ENCODE peak calls at places on chromosomes 5 and 9, in four cellular contexts. One of them, this sample, is unnamed.

GRCh38 chr5:40367260-40367659 is 312.5 kb upstream of the PTGER4 start:
- DNase-seq in IMR-90: peak; percentile 13
- DNase-seq in A549: no peak
- DNase-seq in K562: no peak
- DNase-seq in this sample: no peak

GRCh38 chr5:1246711-1247431 is 21.7 kb downstream of the SLC6A18 start:
- DNase-seq in IMR-90: no peak
- DNase-seq in A549: peak; percentile 49
- DNase-seq in K562: peak; percentile 65
- DNase-seq in this sample: no peak

GRCh38 chr5:56641635-56642255 is 173.6 kb upstream of the MAP3K1 start:
- DNase-seq in IMR-90: no peak
- DNase-seq in A549: no peak
- DNase-seq in K562: no peak
- DNase-seq in this sample: no peak

GRCh38 chr5:67245259-67245846 is 48.8 kb upstream of the CD180 start:
- DNase-seq in IMR-90: no peak
- DNase-seq in A549: no peak
- DNase-seq in K562: no peak
- DNase-seq in this sample: no peak

GRCh38 chr5:73039082-73039481 is 81.3 kb upstream of the TMEM171 start:
- DNase-seq in IMR-90: peak; percentile 13
- DNase-seq in A549: no peak
- DNase-seq in K562: peak; percentile 28
- DNase-seq in this sample: no peak

GRCh38 chr5:142874537-142874936 is 104.4 kb downstream of the ARHGAP26 start:
- DNase-seq in IMR-90: no peak
- DNase-seq in A549: peak; percentile 92
- DNase-seq in K562: no peak
- DNase-seq in this sample: no peak

GRCh38 chr5:179975713-179976030 is 68.0 kb upstream of the TBC1D9B start:
- DNase-seq in IMR-90: no peak
- DNase-seq in A549: no peak
- DNase-seq in K562: no peak
- DNase-seq in this sample: no peak

GRCh38 chr9:7273575-7273974 is 515.8 kb downstream of the KDM4C start:
- DNase-seq in IMR-90: peak; percentile 40
- DNase-seq in A549: peak; percentile 29
- DNase-seq in K562: peak; percentile 16
- DNase-seq in this sample: no peak

GRCh38 chr5:135135530-135136201 is 101.6 kb upstream of the PITX1 start:
- DNase-seq in IMR-90: peak; percentile 79
- DNase-seq in A549: peak; percentile 70
- DNase-seq in K562: peak; percentile 74
- DNase-seq in this sample: no peak

GRCh38 chr9:92887880-92888338 is 10.1 kb upstream of the ZNF484 start:
- DNase-seq in IMR-90: no peak
- DNase-seq in A549: no peak
- DNase-seq in K562: no peak
- DNase-seq in this sample: no peak

GRCh38 chr9:133347515-133347984 is 381 bp downstream of the MED22 start:
- DNase-seq in IMR-90: no peak
- DNase-seq in A549: peak; percentile 45
- DNase-seq in K562: peak; percentile 61
- DNase-seq in this sample: peak; percentile 28

GRCh38 chr5:178590141-178590923 is at the start of gene COL23A1:
- DNase-seq in IMR-90: peak; percentile 43
- DNase-seq in A549: peak; percentile 17
- DNase-seq in K562: peak; percentile 74
- DNase-seq in this sample: no peak

GRCh38 chr5:125584119-125584518 is 837.7 kb upstream of the ZNF608 start:
- DNase-seq in IMR-90: no peak
- DNase-seq in A549: no peak
- DNase-seq in K562: no peak
- DNase-seq in this sample: no peak
- TF ChIP-seq ELK1 in IMR-90: no peak
- TF ChIP-seq ELK1 in A549: no peak
- TF ChIP-seq ELK1 in K562: no peak
- TF ChIP-seq ELK1 in this sample: no peak

GRCh38 chr9:14768561-14769234 is 46.2 kb upstream of the CER1 start:
- DNase-seq in IMR-90: peak; percentile 51
- DNase-seq in A549: peak; percentile 52
- DNase-seq in K562: peak; percentile 43
- DNase-seq in this sample: no peak
- TF ChIP-seq ELK1 in IMR-90: no peak
- TF ChIP-seq ELK1 in A549: no peak
- TF ChIP-seq ELK1 in K562: no peak
- TF ChIP-seq ELK1 in this sample: no peak

GRCh38 chr9:4225291-4226119 is 74.4 kb downstream of the GLIS3 start:
- DNase-seq in IMR-90: peak; percentile 95
- DNase-seq in A549: peak; percentile 34
- DNase-seq in K562: no peak
- DNase-seq in this sample: no peak

GRCh38 chr9:4226331-4227250 is 73.3 kb downstream of the GLIS3 start:
- DNase-seq in IMR-90: peak; percentile 16
- DNase-seq in A549: peak; percentile 64
- DNase-seq in K562: no peak
- DNase-seq in this sample: no peak

GRCh38 chr9:4228606-4229005 is 71.3 kb downstream of the GLIS3 start:
- DNase-seq in IMR-90: peak; percentile 59
- DNase-seq in A549: peak; percentile 60
- DNase-seq in K562: no peak
- DNase-seq in this sample: no peak

GRCh38 chr9:4228142-4228541 is 71.7 kb downstream of the GLIS3 start:
- DNase-seq in IMR-90: no peak
- DNase-seq in A549: no peak
- DNase-seq in K562: no peak
- DNase-seq in this sample: no peak

GRCh38 chr9:4229252-4229651 is 70.6 kb downstream of the GLIS3 start:
- DNase-seq in IMR-90: no peak
- DNase-seq in A549: no peak
- DNase-seq in K562: no peak
- DNase-seq in this sample: no peak
- TF ChIP-seq ELK1 in IMR-90: no peak
- TF ChIP-seq ELK1 in A549: no peak
- TF ChIP-seq ELK1 in K562: no peak
- TF ChIP-seq ELK1 in this sample: no peak

DNA sequence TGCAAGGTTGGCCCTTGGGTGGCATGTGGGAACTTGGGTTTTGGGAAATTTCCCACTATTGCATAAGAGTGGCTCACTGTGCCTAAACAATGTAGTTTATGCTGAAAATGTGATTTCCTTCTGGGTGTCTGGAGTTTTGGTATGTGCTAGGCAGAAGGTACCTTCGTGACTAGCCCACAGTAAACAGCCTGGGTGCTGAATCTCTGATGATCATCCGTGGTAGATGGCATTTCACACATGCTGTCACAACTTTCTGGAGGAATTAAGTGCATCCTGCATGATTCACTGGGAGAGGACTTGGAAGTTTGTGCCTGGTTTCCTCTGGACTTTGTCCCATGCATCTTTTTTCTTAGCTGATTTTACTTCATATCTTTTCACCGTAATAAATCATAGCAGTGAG is 64.5 kb downstream of the LNPEP start:
- DNase-seq in IMR-90: no peak
- DNase-seq in A549: peak; percentile 1
- DNase-seq in K562: no peak
- DNase-seq in this sample: no peak
- TF ChIP-seq ELK1 in IMR-90: no peak
- TF ChIP-seq ELK1 in A549: no peak
- TF ChIP-seq ELK1 in K562: no peak
- TF ChIP-seq ELK1 in this sample: no peak

GRCh38 chr5:174617910-174618309 is 106.5 kb upstream of the MSX2 start:
- DNase-seq in IMR-90: no peak
- DNase-seq in A549: no peak
- DNase-seq in K562: no peak
- DNase-seq in this sample: no peak
- TF ChIP-seq ELK1 in IMR-90: no peak
- TF ChIP-seq ELK1 in A549: no peak
- TF ChIP-seq ELK1 in K562: no peak
- TF ChIP-seq ELK1 in this sample: no peak

DNA sequence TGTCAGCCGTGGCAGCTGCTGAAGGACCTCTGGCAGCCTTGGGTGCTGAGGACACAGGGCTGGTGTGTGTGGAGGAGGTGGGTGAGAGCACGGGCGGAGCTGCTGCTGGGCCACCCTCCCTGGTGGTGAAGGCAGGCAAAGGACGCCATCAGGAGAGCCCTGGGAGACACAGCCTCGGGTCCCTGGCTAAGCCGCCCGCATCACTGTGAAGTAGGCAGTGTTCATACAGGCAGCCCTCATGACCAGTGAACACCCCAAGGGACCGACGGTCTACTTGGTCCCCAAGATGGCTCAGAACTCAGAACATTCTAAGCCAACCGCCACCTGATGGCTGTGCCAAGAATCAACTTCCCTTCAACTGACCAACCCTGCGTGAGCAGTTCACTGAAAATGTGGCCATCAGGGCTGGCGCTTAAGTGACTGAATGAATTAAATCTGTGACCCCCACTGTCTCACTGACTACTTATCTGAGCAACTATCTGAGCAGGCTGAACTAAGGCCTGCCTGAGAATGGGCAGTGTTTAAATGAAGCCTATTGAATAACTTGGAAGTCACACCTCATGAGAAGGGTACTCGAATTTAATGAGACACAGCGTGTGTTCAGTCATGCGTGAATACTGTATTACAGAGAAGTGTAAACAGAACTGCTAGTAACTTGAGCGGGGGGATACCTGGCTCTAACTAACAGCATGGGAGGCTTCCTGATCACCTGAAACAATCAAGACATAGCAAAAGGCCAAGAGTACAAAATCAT is 54.7 kb upstream of the SIMC1 start:
- DNase-seq in IMR-90: no peak
- DNase-seq in A549: no peak
- DNase-seq in K562: peak; percentile 27
- DNase-seq in this sample: no peak
- TF ChIP-seq ELK1 in IMR-90: no peak
- TF ChIP-seq ELK1 in A549: no peak
- TF ChIP-seq ELK1 in K562: no peak
- TF ChIP-seq ELK1 in this sample: no peak

GRCh38 chr5:122776143-122776542 is 1.3 kb downstream of the SNX2 start:
- DNase-seq in IMR-90: no peak
- DNase-seq in A549: no peak
- DNase-seq in K562: peak; percentile 25
- DNase-seq in this sample: no peak

GRCh38 chr5:122773615-122774014 is 1.3 kb upstream of the SNX2 start:
- DNase-seq in IMR-90: no peak
- DNase-seq in A549: no peak
- DNase-seq in K562: no peak
- DNase-seq in this sample: no peak

GRCh38 chr5:122774519-122774860 is 390 bp upstream of the SNX2 start:
- DNase-seq in IMR-90: no peak
- DNase-seq in A549: no peak
- DNase-seq in K562: no peak
- DNase-seq in this sample: no peak

GRCh38 chr5:122774861-122775712 is at the start of gene SNX2:
- DNase-seq in IMR-90: peak; percentile 76
- DNase-seq in A549: peak; percentile 89
- DNase-seq in K562: peak; percentile 92
- DNase-seq in this sample: no peak

DNA sequence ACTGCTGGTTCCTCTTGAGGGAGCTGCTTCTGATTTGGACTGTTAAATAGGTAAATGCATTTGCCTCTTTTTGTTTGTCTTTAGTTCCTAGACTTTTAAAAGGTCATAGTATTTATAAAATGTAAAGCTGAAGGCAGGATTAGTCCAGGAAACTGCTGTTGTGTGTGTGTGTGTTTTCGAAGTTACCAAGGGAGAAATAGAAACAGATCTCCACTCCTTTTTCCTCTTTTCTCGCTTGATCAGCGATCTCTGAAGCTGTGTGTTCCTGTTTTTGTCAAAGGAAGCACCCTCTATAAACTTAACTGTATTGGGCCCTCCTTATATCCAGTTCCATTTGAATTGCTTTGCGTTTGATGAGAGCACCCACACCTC is 819 bp downstream of the SNX2 start:
- DNase-seq in IMR-90: no peak
- DNase-seq in A549: peak; percentile 2
- DNase-seq in K562: peak; percentile 14
- DNase-seq in this sample: no peak
- TF ChIP-seq ELK1 in IMR-90: no peak
- TF ChIP-seq ELK1 in A549: no peak
- TF ChIP-seq ELK1 in K562: no peak
- TF ChIP-seq ELK1 in this sample: no peak

DNA sequence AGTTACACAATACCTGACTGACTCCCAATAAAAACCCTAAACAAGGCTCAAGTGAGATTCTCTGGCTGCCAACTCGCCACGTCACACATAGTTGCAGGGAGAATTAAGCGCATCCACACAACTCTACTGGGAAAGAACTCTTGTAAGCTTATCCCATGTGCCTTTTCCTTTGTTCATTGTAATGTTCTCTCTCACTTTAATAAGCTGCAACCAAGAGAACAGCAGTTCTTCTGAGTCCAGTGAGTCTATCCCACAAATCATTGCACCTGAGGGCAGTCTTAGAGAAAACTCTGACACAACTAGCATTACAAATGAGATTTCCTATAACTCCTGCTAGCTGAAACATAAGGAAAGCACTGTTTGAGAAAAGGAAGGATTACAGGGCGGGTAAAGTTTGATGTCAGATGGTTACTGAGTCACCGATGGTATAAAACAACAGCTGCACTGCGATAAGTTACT is 27.4 kb downstream of the CENPK start:
- DNase-seq in IMR-90: peak; percentile 54
- DNase-seq in A549: no peak
- DNase-seq in K562: no peak
- DNase-seq in this sample: no peak
- TF ChIP-seq ELK1 in IMR-90: no peak
- TF ChIP-seq ELK1 in A549: no peak
- TF ChIP-seq ELK1 in K562: no peak
- TF ChIP-seq ELK1 in this sample: no peak

This sample was measured in GM12878.